ENCODE peak calls at places on chromosomes 11 and 22, in four cellular contexts. One of them, this sample, is unnamed.

GRCh38 chr11:63521896-63522295 is 14.7 kb upstream of the PLAAT4 start:
- DNase-seq in A549: no peak
- DNase-seq in lower lobe of right lung: no peak
- DNase-seq in RWPE1: no peak
- DNase-seq in this sample: no peak

GRCh38 chr11:33747969-33748368 is 11.7 kb upstream of the CD59 start:
- DNase-seq in A549: no peak
- DNase-seq in lower lobe of right lung: no peak
- DNase-seq in RWPE1: no peak
- DNase-seq in this sample: no peak

GRCh38 chr11:102097175-102097574 is 13.1 kb upstream of the YAP1 start:
- DNase-seq in RWPE1: no peak
- DNase-seq in A549: no peak
- DNase-seq in lower lobe of right lung: no peak
- DNase-seq in this sample: no peak

GRCh38 chr22:35903571-35904331 is 124.9 kb downstream of the RBFOX2 start:
- DNase-seq in lower lobe of right lung: no peak
- DNase-seq in A549: no peak
- DNase-seq in RWPE1: no peak
- DNase-seq in this sample: no peak

GRCh38 chr22:26457661-26458272 is 25.8 kb downstream of the HPS4 start:
- DNase-seq in lower lobe of right lung: no peak
- DNase-seq in A549: no peak
- DNase-seq in RWPE1: no peak
- DNase-seq in this sample: no peak

GRCh38 chr11:1204381-1205101 is 18.3 kb upstream of the MUC5B start:
- DNase-seq in lower lobe of right lung: peak
- DNase-seq in A549: no peak
- DNase-seq in RWPE1: no peak
- DNase-seq in this sample: no peak

GRCh38 chr11:96228911-96229310 is 114.1 kb downstream of the MAML2 start:
- DNase-seq in RWPE1: no peak
- DNase-seq in A549: no peak
- DNase-seq in lower lobe of right lung: no peak
- DNase-seq in this sample: no peak

GRCh38 chr11:62012451-62013265 is 45.2 kb upstream of the FTH1 start:
- DNase-seq in lower lobe of right lung: no peak
- DNase-seq in A549: peak
- DNase-seq in RWPE1: peak
- DNase-seq in this sample: peak

GRCh38 chr11:1221848-1222311 is 986 bp upstream of the MUC5B start:
- DNase-seq in A549: no peak
- DNase-seq in RWPE1: no peak
- DNase-seq in lower lobe of right lung: peak
- DNase-seq in this sample: peak

GRCh38 chr22:39475337-39475736 is 18.5 kb downstream of the MGAT3 start:
- DNase-seq in lower lobe of right lung: no peak
- DNase-seq in RWPE1: no peak
- DNase-seq in A549: no peak
- DNase-seq in this sample: no peak

GRCh38 chr22:44920183-44920582 is 89.6 kb downstream of the PHF21B start:
- DNase-seq in lower lobe of right lung: peak
- DNase-seq in RWPE1: no peak
- DNase-seq in A549: no peak
- DNase-seq in this sample: no peak

GRCh38 chr11:60959445-60959844 is 7.5 kb upstream of the SLC15A3 start:
- DNase-seq in lower lobe of right lung: no peak
- DNase-seq in RWPE1: no peak
- DNase-seq in A549: no peak
- DNase-seq in this sample: no peak

GRCh38 chr11:46725338-46726205 is 6.6 kb downstream of the F2 start:
- DNase-seq in A549: no peak
- DNase-seq in RWPE1: no peak
- DNase-seq in lower lobe of right lung: no peak
- DNase-seq in this sample: no peak

GRCh38 chr22:28440517-28441366 is 238.9 kb downstream of the TTC28 start:
- DNase-seq in RWPE1: no peak
- DNase-seq in A549: no peak
- DNase-seq in lower lobe of right lung: no peak
- DNase-seq in this sample: no peak

GRCh38 chr22:50218996-50219727 is 18.4 kb downstream of the SELENOO start:
- DNase-seq in A549: no peak
- DNase-seq in lower lobe of right lung: peak
- DNase-seq in RWPE1: peak
- DNase-seq in this sample: no peak

GRCh38 chr22:28025333-28025732 is 106.3 kb upstream of the PITPNB start:
- DNase-seq in lower lobe of right lung: no peak
- DNase-seq in RWPE1: no peak
- DNase-seq in A549: no peak
- DNase-seq in this sample: no peak

GRCh38 chr11:19455731-19456130 is 215.0 kb upstream of the E2F8 start:
- DNase-seq in A549: no peak
- DNase-seq in lower lobe of right lung: no peak
- DNase-seq in RWPE1: no peak
- DNase-seq in this sample: no peak

GRCh38 chr11:35583126-35583525 is 35.1 kb upstream of the FJX1 start:
- DNase-seq in RWPE1: no peak
- DNase-seq in lower lobe of right lung: no peak
- DNase-seq in A549: no peak
- DNase-seq in this sample: no peak

DNA sequence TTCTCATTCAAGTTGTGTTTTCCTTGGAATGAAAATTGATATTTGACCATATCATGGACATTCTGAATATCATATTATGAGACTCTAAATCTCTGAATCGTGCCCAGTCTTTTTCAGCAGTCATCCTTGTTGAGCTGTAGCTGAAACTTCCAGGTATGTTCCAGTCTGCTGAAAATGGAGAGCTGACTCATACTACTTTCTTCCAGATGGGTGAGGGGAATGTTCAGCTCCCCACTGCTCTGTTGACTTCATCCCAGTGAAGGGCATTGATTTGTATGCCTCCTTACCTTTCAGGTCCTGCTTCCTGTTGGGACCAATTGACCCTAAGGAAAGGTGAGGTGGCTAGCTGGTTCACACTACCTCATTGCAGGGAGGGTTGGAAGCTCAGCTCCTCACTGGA is 3.5 kb downstream of the OR5P2 start:
- DNase-seq in lower lobe of right lung: no peak
- DNase-seq in RWPE1: no peak
- DNase-seq in A549: no peak
- DNase-seq in this sample: no peak
- TF ChIP-seq CTCF in lower lobe of right lung: no peak
- TF ChIP-seq CTCF in RWPE1: no peak
- TF ChIP-seq CTCF in A549: no peak
- TF ChIP-seq CTCF in this sample: no peak

GRCh38 chr11:116605543-116605942 is 167.2 kb downstream of the BUD13 start:
- DNase-seq in lower lobe of right lung: no peak
- DNase-seq in A549: no peak
- DNase-seq in RWPE1: peak
- DNase-seq in this sample: peak
- TF ChIP-seq CTCF in lower lobe of right lung: peak
- TF ChIP-seq CTCF in A549: peak
- TF ChIP-seq CTCF in RWPE1: no peak
- TF ChIP-seq CTCF in this sample: peak

DNA sequence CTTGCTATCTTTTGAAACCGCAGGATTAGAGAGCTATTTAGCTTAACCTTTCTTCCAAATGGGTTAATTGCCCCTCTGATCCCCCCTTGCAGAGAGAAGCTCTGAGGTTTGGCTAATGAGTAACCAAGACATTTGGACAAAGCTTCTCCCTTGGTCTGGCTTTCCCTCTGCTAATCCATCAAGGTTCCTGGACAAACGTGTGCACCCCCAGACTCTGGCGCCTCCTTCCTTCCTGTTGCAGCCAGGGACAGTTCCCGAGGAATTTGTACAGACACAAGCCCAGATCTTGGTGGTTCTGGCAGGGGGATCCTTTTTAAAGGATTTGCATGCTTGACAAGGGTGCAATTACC is 1.6 kb downstream of the KIAA1671 start:
- DNase-seq in A549: no peak
- DNase-seq in RWPE1: no peak
- DNase-seq in lower lobe of right lung: no peak
- DNase-seq in this sample: no peak
- TF ChIP-seq CTCF in A549: no peak
- TF ChIP-seq CTCF in RWPE1: no peak
- TF ChIP-seq CTCF in lower lobe of right lung: no peak
- TF ChIP-seq CTCF in this sample: no peak

DNA sequence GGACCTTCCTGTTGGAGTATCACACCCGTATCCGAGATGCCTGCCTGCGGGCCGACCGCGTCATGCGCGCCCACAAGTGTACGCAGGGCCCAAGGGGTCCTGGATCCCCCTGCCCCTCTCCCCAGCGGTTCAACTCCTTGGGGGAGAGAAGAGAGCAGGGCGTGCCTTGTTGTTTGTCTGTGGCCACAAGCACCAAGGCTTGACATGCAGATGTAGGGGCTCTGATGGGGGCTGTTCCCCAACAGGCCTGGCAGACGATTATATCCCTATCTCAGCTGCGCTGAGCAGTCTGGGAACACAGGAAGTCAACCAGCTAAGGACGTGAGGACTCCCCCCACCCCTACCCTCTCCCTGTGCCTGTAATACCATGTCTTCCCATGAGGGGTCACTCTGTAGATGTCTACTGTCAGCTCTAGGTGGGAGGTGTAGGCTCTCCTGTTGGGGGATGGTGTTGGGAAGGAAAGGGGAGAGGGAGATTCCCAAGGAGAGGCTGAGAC is 6.8 kb downstream of the CFL1 start:
- DNase-seq in A549: no peak
- DNase-seq in RWPE1: no peak
- DNase-seq in lower lobe of right lung: no peak
- DNase-seq in this sample: no peak
- TF ChIP-seq CTCF in A549: peak
- TF ChIP-seq CTCF in RWPE1: no peak
- TF ChIP-seq CTCF in lower lobe of right lung: peak
- TF ChIP-seq CTCF in this sample: peak

GRCh38 chr11:104043678-104044239 is 7.3 kb downstream of the DDI1 start:
- DNase-seq in RWPE1: no peak
- DNase-seq in A549: no peak
- DNase-seq in lower lobe of right lung: no peak
- DNase-seq in this sample: no peak
- TF ChIP-seq CTCF in RWPE1: no peak
- TF ChIP-seq CTCF in A549: no peak
- TF ChIP-seq CTCF in lower lobe of right lung: no peak
- TF ChIP-seq CTCF in this sample: no peak

GRCh38 chr11:3969613-3970012 is 114.1 kb downstream of the STIM1 start:
- DNase-seq in lower lobe of right lung: no peak
- DNase-seq in RWPE1: no peak
- DNase-seq in A549: no peak
- DNase-seq in this sample: no peak

GRCh38 chr11:3972431-3972830 is 117.0 kb downstream of the STIM1 start:
- DNase-seq in lower lobe of right lung: no peak
- DNase-seq in A549: no peak
- DNase-seq in RWPE1: no peak
- DNase-seq in this sample: no peak

GRCh38 chr11:3970101-3970500 is 114.6 kb downstream of the STIM1 start:
- DNase-seq in lower lobe of right lung: no peak
- DNase-seq in RWPE1: no peak
- DNase-seq in A549: no peak
- DNase-seq in this sample: no peak

GRCh38 chr11:3969200-3969599 is 113.7 kb downstream of the STIM1 start:
- DNase-seq in lower lobe of right lung: no peak
- DNase-seq in A549: no peak
- DNase-seq in RWPE1: no peak
- DNase-seq in this sample: no peak

DNA sequence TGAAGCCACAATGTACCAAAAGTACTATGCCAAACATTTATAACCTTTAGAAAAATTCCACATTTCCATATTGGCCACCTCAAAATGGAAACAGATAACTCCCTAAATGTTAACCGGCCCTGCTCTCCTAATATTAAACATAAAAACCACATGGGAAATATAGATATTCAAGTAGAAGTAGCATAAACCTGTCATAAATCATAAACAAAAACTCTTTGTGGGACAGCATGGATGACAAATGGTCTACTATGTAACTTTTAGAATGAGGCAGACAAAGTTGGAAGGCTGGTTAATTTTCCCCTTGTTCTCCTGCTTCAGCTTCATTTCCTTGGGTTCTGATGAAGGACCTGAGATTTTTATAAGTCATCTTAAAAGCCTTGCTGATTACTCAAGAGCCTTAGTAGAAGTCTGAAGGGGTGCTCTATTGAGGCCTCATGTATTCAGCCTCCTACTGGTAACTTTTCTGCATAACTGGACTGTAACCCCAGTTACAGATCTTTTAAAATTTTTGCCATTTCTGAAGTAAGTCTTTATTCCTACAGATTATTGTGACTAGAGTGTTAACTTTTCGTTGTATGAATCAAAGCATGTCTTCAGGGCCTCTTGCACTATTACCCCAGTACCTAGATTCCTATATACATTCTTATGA is 116.4 kb downstream of the STIM1 start:
- DNase-seq in RWPE1: no peak
- DNase-seq in lower lobe of right lung: no peak
- DNase-seq in A549: no peak
- DNase-seq in this sample: no peak
- TF ChIP-seq CTCF in RWPE1: no peak
- TF ChIP-seq CTCF in lower lobe of right lung: no peak
- TF ChIP-seq CTCF in A549: no peak
- TF ChIP-seq CTCF in this sample: no peak

DNA sequence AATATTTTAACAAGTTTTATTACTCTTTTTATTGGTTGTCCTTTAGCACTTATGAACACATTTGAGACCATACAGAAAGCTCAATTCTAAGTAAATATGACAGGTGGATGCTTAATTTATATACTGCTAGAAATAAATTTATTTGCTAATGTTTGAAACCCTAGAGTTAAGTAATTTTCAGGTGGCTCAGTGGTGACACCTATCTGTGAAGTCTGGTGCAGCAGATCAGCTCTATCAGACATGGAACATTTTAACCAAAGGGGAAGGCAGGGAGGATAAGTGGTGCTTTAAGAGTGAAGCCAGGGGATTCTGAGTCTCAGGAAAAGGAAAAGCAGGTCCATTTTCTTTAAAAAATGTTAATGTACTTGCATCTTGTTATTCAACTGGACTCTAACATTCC is 175.8 kb downstream of the DSCAML1 start:
- DNase-seq in RWPE1: no peak
- DNase-seq in A549: no peak
- DNase-seq in lower lobe of right lung: no peak
- DNase-seq in this sample: peak
- TF ChIP-seq CTCF in RWPE1: peak
- TF ChIP-seq CTCF in A549: peak
- TF ChIP-seq CTCF in lower lobe of right lung: peak
- TF ChIP-seq CTCF in this sample: peak

GRCh38 chr11:133219543-133219942 is 312.8 kb downstream of the OPCML start:
- DNase-seq in A549: no peak
- DNase-seq in RWPE1: no peak
- DNase-seq in lower lobe of right lung: no peak
- DNase-seq in this sample: no peak
- TF ChIP-seq CTCF in A549: no peak
- TF ChIP-seq CTCF in RWPE1: no peak
- TF ChIP-seq CTCF in lower lobe of right lung: no peak
- TF ChIP-seq CTCF in this sample: no peak

This sample was measured in Calu3.